ENCODE peak calls at places on chromosomes 11 and 22, in four cellular contexts. E is K562, K is transverse colon, X is HepG2. W is an unnamed sample.
A peak's percentile ranks its signal among the peaks of the same experiment; 100 is the strongest.

GRCh38 chr11:115085461-115086220 is 407.3 kb downstream of the NXPE2 start:
- DNase-seq in E (no peak), K (no peak), X (no peak), W (peak; percentile 75)

GRCh38 chr11:22031791-22032190 is 161.1 kb upstream of the ANO5 start:
- DNase-seq in E (no peak), K (no peak), X (no peak), W (no peak)

GRCh38 chr11:96137357-96137756 is 205.6 kb downstream of the MAML2 start:
- DNase-seq in E (no peak), K (no peak), X (no peak), W (no peak)

GRCh38 chr11:125728969-125729368 is 17.1 kb upstream of the PATE1 start:
- DNase-seq in E (no peak), K (no peak), X (no peak), W (no peak)

GRCh38 chr11:112655386-112655785 is 305.8 kb upstream of the NCAM1 start:
- DNase-seq in E (peak; percentile 1), K (peak; percentile 32), X (no peak), W (no peak)

GRCh38 chr11:101048479-101048878 is 81.1 kb downstream of the PGR start:
- DNase-seq in E (peak; percentile 29), K (no peak), X (no peak), W (no peak)

GRCh38 chr22:41504397-41504796 is 35.5 kb downstream of the ACO2 start:
- DNase-seq in E (no peak), K (no peak), X (no peak), W (no peak)

GRCh38 chr22:23745780-23746179 is 5.1 kb downstream of the ZNF70 start:
- DNase-seq in E (no peak), K (no peak), X (no peak), W (no peak)

GRCh38 chr11:35029979-35030378 is 109.0 kb upstream of the CD44 start:
- DNase-seq in E (peak; percentile 79), K (no peak), X (no peak), W (no peak)

GRCh38 chr11:126210871-126211235 is 597 bp downstream of the RPUSD4 start:
- DNase-seq in E (peak; percentile 25), K (no peak), X (no peak), W (peak; percentile 24)

GRCh38 chr11:90222459-90223247 is at the start of gene CHORDC1:
- DNase-seq in E (peak; percentile 93), K (peak; percentile 96), X (peak; percentile 80), W (peak; percentile 91)
- TF ChIP-seq EP300 in E (no peak), K (no peak), X (no peak), W (peak; percentile 84)

DNA sequence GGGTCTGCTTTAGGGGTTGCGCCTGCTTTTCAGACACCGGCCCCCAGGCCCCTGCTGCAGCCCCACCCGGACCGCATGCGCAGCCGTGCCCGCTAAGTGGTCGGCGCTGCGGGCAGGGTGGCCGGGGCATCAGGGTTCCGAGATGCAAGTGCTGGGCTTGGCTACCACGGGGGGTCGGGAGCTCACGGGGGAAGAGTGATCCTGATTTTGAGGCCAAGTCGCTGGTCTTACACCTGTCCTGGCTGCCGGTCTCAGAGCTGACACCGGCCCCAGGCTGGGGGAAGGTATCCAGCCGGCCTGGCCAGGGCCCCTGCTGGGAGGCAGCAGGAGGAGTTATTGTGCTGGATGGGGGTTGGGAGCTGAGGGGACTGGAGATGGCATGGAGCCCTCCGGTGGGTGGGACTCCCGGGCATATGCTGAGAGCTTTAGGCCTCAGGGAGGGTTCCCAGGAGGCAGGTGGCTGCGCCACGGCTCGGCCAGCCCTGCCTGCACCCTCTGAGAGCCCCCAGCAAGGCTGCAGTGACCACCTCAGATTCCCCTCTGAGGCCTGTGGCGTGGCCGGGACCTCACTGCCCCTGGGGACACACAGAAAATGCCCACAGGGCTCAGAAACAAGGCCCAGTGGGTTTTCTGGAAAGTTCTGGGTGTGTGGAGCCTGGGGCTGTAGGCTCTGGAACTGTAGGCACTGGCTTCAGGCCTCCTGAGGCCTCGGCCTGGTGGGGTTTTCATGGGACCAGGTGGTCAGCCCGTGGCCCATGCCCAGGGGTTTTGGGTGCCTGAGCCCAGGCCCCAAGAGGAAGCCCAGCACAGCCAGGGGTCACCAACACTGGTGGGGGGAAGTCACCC is 4.4 kb upstream of the MUC5AC start:
- DNase-seq in E (no peak), K (no peak), X (peak; percentile 7), W (peak; percentile 28)
- H3K27ac ChIP-seq in E (no peak overlapping the region), K (no peak overlapping the region), X (no peak overlapping the region), W (no peak overlapping the region)

GRCh38 chr22:31652129-31652528 is 9.9 kb downstream of the PISD start:
- DNase-seq in E (no peak), K (no peak), X (no peak), W (no peak)

GRCh38 chr22:31651667-31652066 is 10.3 kb downstream of the PISD start:
- DNase-seq in E (no peak), K (no peak), X (no peak), W (no peak)

GRCh38 chr22:31647921-31648320 is 14.1 kb downstream of the PISD start:
- DNase-seq in E (no peak), K (no peak), X (no peak), W (no peak)

GRCh38 chr22:31652911-31653684 is 8.9 kb downstream of the PISD start:
- DNase-seq in E (no peak), K (no peak), X (peak; percentile 22), W (no peak)

DNA sequence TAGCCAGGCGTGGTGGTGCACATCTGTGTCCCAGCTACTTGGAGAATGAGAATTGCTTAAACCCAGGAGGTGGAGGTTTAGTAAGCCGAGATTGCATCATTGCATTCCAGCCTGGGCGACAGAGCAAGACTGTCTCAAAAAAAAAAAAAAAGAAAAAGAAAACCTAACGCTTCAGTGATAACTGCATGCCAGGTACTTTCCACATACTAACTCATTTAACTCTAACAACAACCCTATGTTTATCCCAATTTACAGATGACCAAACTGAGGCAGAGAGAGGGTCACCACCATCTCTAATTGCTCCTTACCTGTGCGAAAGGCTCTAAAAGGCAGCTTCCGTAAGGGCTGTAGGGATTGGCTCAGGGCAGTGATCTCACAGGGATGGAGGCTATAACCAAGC is 11.6 kb downstream of the PISD start:
- DNase-seq in E (no peak), K (no peak), X (no peak), W (no peak)
- TF ChIP-seq EP300 in E (no peak), K (no peak), X (no peak), W (no peak)

GRCh38 chr11:117384045-117384444 is 56.4 kb downstream of the CEP164 start:
- DNase-seq in E (no peak), K (no peak), X (peak; percentile 13), W (no peak)
- H3K27ac ChIP-seq in E (no peak overlapping the region), K (no peak overlapping the region), X (no peak overlapping the region), W (no peak overlapping the region)

DNA sequence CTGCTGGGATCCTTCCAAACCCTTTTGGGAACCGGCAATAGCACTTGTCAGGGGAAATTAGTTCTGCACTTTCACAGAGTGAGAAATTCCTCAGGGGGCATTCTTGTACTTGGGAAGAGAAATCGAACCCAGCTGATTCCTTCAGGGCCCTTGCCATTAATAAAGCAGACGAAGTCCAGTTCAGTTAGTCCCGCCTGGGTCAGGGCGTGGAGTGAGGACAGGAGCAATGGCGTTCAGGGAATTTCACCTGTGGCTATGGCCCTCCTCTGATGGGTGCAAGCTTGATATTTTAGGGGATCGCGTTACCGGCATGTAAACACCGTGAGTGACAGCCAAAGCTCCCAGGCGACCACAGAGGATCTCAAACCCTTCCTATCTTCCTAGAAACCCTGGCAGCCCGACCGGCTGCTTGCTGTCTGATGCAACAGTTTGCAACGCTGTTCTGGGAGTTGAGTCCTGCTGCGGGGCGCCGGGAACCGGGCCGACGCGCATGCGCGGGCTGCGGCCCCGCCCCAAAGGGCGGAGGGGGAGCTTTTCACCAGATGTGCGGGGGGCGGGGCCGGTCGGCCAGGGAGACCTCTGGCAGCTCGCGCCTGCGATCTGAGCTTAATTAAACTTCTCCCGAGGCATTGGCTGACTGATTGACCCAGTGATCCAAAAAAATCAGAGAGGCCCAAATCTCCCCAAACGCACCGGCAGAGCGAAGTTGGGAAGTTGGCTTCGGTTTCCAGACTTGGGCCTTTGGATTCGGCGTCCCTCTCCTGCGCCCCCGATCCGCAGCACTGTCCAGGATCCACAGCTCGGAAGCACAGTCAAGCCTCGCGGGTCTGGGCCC is 34.3 kb upstream of the CREB3L1 start:
- DNase-seq in E (peak; percentile 99), K (peak; percentile 95), X (peak; percentile 87), W (peak; percentile 98)
- TF ChIP-seq EP300 in E (peak; percentile 99), K (no peak), X (peak; percentile 49), W (no peak)

DNA sequence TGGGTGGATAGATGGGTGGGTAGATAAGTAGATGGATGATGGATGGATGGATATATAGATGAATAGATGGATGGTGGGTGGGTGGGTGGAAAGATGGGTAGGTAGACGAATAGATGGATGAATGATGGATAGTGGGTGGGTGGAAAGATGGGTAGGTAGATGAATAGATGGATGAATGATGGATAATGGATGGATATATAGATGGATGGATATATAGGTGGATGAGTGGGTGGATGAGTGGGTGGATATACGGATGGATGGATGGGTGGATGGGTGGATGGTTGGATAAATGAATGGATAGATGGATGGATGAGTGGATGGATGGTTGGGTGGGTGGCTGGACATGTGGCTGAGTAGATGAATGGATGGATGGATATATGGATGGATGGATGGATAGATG is 53.1 kb upstream of the THY1 start:
- DNase-seq in E (no peak), K (no peak), X (no peak), W (no peak)
- H3K27ac ChIP-seq in E (no peak overlapping the region), K (no peak overlapping the region), X (no peak overlapping the region), W (no peak overlapping the region)

DNA sequence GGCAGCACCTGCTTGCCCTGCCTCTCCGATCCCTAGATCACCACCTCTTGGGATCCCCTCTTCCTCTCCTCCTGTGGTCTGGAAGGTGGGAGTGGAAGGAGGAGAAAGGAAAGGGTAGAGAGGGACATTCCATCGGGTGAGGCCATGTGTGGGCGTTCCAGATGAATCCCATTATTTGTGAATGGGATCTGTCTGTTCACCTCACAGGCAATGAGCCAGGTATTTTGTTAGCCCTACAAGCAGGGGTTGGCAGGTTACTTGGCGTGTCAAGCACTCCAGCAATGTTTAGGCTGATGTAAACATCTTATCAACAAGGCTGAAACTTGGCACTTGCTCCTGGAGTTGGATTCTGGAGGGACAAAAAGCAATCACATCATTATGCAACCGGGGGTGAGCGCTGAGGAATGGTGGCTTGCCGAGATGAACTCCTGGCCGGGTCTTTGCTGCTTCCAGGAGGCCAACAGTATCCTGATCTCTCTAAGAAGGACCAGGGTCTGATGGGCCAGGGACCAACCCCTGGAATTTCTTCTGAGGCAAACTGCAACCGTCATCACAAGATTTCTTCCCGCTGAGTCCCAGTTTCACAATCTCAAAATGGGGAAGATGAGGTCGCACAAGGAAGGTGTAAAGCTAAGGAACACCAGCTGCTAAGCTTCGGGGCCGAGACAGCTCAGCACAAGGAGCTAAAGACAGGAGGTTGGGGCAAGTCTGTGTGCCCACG is 7.8 kb downstream of the ADAMTS8 start:
- DNase-seq in E (no peak), K (no peak), X (no peak), W (no peak)
- TF ChIP-seq EP300 in E (no peak), K (no peak), X (no peak), W (no peak)

GRCh38 chr11:119356349-119357031 is 10.0 kb upstream of the MFRP start:
- DNase-seq in E (peak; percentile 89), K (peak; percentile 86), X (no peak), W (peak; percentile 95)
- H3K27ac ChIP-seq in E (peak overlapping the region; percentile 77), K (peak overlapping the region; percentile 68), X (no peak overlapping the region), W (peak overlapping the region; percentile 26)

W was measured in SK-N-SH.